ENCODE peak calls at places on chromosomes 5 and 9, in ten cellular contexts. One of them, this sample, is unnamed.
A peak's percentile ranks its signal among the peaks of the same experiment; 100 is the strongest.

GRCh38 chr9:70478963-70479641 is 64.6 kb upstream of the KLF9 start:
- DNase-seq in A549: no peak
- DNase-seq in colonic mucosa: peak; percentile 41
- DNase-seq in left ventricle myocardium inferior: no peak
- DNase-seq in stomach: peak; percentile 75
- DNase-seq in GM23248: peak; percentile 27
- DNase-seq in DND-41: no peak
- DNase-seq in lung: peak; percentile 63
- DNase-seq in sigmoid colon: peak; percentile 92
- DNase-seq in pancreas: peak; percentile 70
- DNase-seq in this sample: peak; percentile 53

GRCh38 chr5:54753034-54753433 is 232.4 kb downstream of the ESM1 start:
- DNase-seq in A549: no peak
- DNase-seq in colonic mucosa: no peak
- DNase-seq in left ventricle myocardium inferior: no peak
- DNase-seq in stomach: no peak
- DNase-seq in GM23248: peak; percentile 82
- DNase-seq in DND-41: no peak
- DNase-seq in lung: no peak
- DNase-seq in sigmoid colon: no peak
- DNase-seq in pancreas: no peak
- DNase-seq in this sample: no peak

GRCh38 chr9:16321461-16322119 is 548.9 kb downstream of the BNC2 start:
- DNase-seq in A549: no peak
- DNase-seq in colonic mucosa: no peak
- DNase-seq in left ventricle myocardium inferior: no peak
- DNase-seq in stomach: no peak
- DNase-seq in GM23248: peak; percentile 84
- DNase-seq in DND-41: no peak
- DNase-seq in lung: no peak
- DNase-seq in sigmoid colon: peak; percentile 55
- DNase-seq in pancreas: no peak
- DNase-seq in this sample: no peak

GRCh38 chr5:132195727-132196126 is 31.9 kb downstream of the P4HA2 start:
- DNase-seq in A549: no peak
- DNase-seq in colonic mucosa: peak; percentile 6
- DNase-seq in left ventricle myocardium inferior: no peak
- DNase-seq in stomach: no peak
- DNase-seq in GM23248: no peak
- DNase-seq in DND-41: no peak
- DNase-seq in lung: peak; percentile 9
- DNase-seq in sigmoid colon: no peak
- DNase-seq in pancreas: no peak
- DNase-seq in this sample: no peak

GRCh38 chr9:87069690-87070089 is 122.4 kb upstream of the GAS1 start:
- DNase-seq in A549: no peak
- DNase-seq in colonic mucosa: no peak
- DNase-seq in left ventricle myocardium inferior: no peak
- DNase-seq in stomach: no peak
- DNase-seq in GM23248: peak; percentile 81
- DNase-seq in DND-41: no peak
- DNase-seq in lung: no peak
- DNase-seq in sigmoid colon: no peak
- DNase-seq in pancreas: no peak
- DNase-seq in this sample: no peak

GRCh38 chr5:95669540-95669939 is 13.3 kb downstream of the SPATA9 start:
- DNase-seq in A549: no peak
- DNase-seq in colonic mucosa: peak; percentile 38
- DNase-seq in left ventricle myocardium inferior: peak; percentile 69
- DNase-seq in stomach: peak; percentile 26
- DNase-seq in GM23248: peak; percentile 89
- DNase-seq in DND-41: no peak
- DNase-seq in lung: no peak
- DNase-seq in sigmoid colon: peak; percentile 96
- DNase-seq in pancreas: peak; percentile 23
- DNase-seq in this sample: no peak

GRCh38 chr9:94153905-94154304 is 69.6 kb downstream of the PTPDC1 start:
- DNase-seq in A549: no peak
- DNase-seq in colonic mucosa: no peak
- DNase-seq in left ventricle myocardium inferior: no peak
- DNase-seq in stomach: no peak
- DNase-seq in GM23248: no peak
- DNase-seq in DND-41: no peak
- DNase-seq in lung: no peak
- DNase-seq in sigmoid colon: no peak
- DNase-seq in pancreas: no peak
- DNase-seq in this sample: no peak

GRCh38 chr5:161547573-161548471 is 1.3 kb upstream of the GABRB2 start:
- DNase-seq in A549: no peak
- DNase-seq in colonic mucosa: peak; percentile 61
- DNase-seq in left ventricle myocardium inferior: no peak
- DNase-seq in stomach: no peak
- DNase-seq in GM23248: peak; percentile 2
- DNase-seq in DND-41: no peak
- DNase-seq in lung: no peak
- DNase-seq in sigmoid colon: no peak
- DNase-seq in pancreas: no peak
- DNase-seq in this sample: no peak

GRCh38 chr9:101312661-101313060 is 72.1 kb downstream of the BAAT start:
- DNase-seq in A549: no peak
- DNase-seq in colonic mucosa: no peak
- DNase-seq in left ventricle myocardium inferior: no peak
- DNase-seq in stomach: no peak
- DNase-seq in GM23248: no peak
- DNase-seq in DND-41: no peak
- DNase-seq in lung: no peak
- DNase-seq in sigmoid colon: no peak
- DNase-seq in pancreas: no peak
- DNase-seq in this sample: no peak

GRCh38 chr9:101311759-101312420 is 72.9 kb downstream of the BAAT start:
- DNase-seq in A549: peak; percentile 55
- DNase-seq in colonic mucosa: no peak
- DNase-seq in left ventricle myocardium inferior: no peak
- DNase-seq in stomach: no peak
- DNase-seq in GM23248: peak; percentile 83
- DNase-seq in DND-41: no peak
- DNase-seq in lung: no peak
- DNase-seq in sigmoid colon: no peak
- DNase-seq in pancreas: peak; percentile 18
- DNase-seq in this sample: no peak

GRCh38 chr9:101323129-101323528 is 61.7 kb downstream of the BAAT start:
- DNase-seq in A549: no peak
- DNase-seq in colonic mucosa: no peak
- DNase-seq in left ventricle myocardium inferior: no peak
- DNase-seq in stomach: no peak
- DNase-seq in GM23248: no peak
- DNase-seq in DND-41: no peak
- DNase-seq in lung: no peak
- DNase-seq in sigmoid colon: no peak
- DNase-seq in pancreas: no peak
- DNase-seq in this sample: no peak

GRCh38 chr9:101315129-101315459 is 69.7 kb downstream of the BAAT start:
- DNase-seq in A549: no peak
- DNase-seq in colonic mucosa: no peak
- DNase-seq in left ventricle myocardium inferior: no peak
- DNase-seq in stomach: no peak
- DNase-seq in GM23248: no peak
- DNase-seq in DND-41: no peak
- DNase-seq in lung: no peak
- DNase-seq in sigmoid colon: no peak
- DNase-seq in pancreas: no peak
- DNase-seq in this sample: no peak

DNA sequence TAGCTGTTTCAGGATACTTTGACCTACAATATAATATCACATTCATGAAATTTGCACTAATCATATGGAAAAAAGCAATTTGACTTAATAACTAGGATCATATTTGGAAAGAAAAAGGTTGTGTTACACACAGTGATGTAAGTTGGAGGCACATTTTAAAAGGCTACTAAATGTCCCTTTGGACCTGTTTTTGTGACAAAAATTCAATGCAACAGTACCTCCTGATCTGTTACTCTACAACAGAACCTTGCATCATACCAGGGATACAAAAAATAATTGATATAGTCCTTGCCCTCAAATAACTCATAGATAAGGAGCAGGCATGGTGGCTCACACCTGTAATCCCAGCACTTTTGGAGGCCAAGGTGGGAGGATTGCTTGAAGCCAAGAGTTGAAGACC is 67.1 kb downstream of the BAAT start:
- DNase-seq in A549: no peak
- DNase-seq in colonic mucosa: no peak
- DNase-seq in left ventricle myocardium inferior: no peak
- DNase-seq in stomach: no peak
- DNase-seq in GM23248: no peak
- DNase-seq in DND-41: no peak
- DNase-seq in lung: no peak
- DNase-seq in sigmoid colon: no peak
- DNase-seq in pancreas: no peak
- DNase-seq in this sample: no peak
- H3K4me3 ChIP-seq in A549: no peak overlapping the region
- H3K4me3 ChIP-seq in colonic mucosa: no peak overlapping the region
- H3K4me3 ChIP-seq in left ventricle myocardium inferior: no peak overlapping the region
- H3K4me3 ChIP-seq in stomach: no peak overlapping the region
- H3K4me3 ChIP-seq in GM23248: no peak overlapping the region
- H3K4me3 ChIP-seq in DND-41: no peak overlapping the region
- H3K4me3 ChIP-seq in lung: no peak overlapping the region
- H3K4me3 ChIP-seq in sigmoid colon: no peak overlapping the region
- H3K4me3 ChIP-seq in pancreas: no peak overlapping the region
- H3K4me3 ChIP-seq in this sample: no peak overlapping the region

GRCh38 chr9:21583628-21584027 is 101.5 kb upstream of the IFNE start:
- DNase-seq in A549: no peak
- DNase-seq in colonic mucosa: no peak
- DNase-seq in left ventricle myocardium inferior: no peak
- DNase-seq in stomach: no peak
- DNase-seq in GM23248: no peak
- DNase-seq in DND-41: no peak
- DNase-seq in lung: no peak
- DNase-seq in sigmoid colon: no peak
- DNase-seq in pancreas: no peak
- DNase-seq in this sample: no peak
- H3K27ac ChIP-seq in A549: peak overlapping the region; percentile 97
- H3K27ac ChIP-seq in colonic mucosa: no peak overlapping the region
- H3K27ac ChIP-seq in left ventricle myocardium inferior: no peak overlapping the region
- H3K27ac ChIP-seq in stomach: no peak overlapping the region
- H3K27ac ChIP-seq in GM23248: peak overlapping the region; percentile 2
- H3K27ac ChIP-seq in DND-41: no peak overlapping the region
- H3K27ac ChIP-seq in lung: no peak overlapping the region
- H3K27ac ChIP-seq in sigmoid colon: no peak overlapping the region
- H3K27ac ChIP-seq in pancreas: no peak overlapping the region
- H3K27ac ChIP-seq in this sample: no peak overlapping the region

DNA sequence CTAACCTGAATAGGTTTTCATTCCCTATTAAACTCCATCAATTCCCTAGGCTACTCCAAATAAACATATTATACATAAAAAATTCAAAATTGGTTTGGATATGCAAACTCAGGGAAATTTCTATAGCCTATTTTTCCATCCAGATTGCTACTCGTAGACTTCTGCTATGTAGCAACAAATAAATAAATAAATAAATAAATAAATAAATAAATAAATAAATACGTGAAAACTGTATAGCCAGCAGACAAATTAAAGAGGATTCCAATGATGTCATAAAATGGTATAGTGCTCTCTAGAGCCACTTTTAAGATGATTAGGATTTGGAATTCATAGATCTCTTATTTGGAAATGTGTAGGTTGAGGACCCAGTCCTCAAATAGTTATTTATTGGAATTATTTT is 1193.2 kb upstream of the NUDT12 start:
- DNase-seq in A549: no peak
- DNase-seq in colonic mucosa: no peak
- DNase-seq in left ventricle myocardium inferior: no peak
- DNase-seq in stomach: no peak
- DNase-seq in GM23248: no peak
- DNase-seq in DND-41: no peak
- DNase-seq in lung: no peak
- DNase-seq in sigmoid colon: no peak
- DNase-seq in pancreas: no peak
- DNase-seq in this sample: no peak
- H3K4me3 ChIP-seq in A549: no peak overlapping the region
- H3K4me3 ChIP-seq in colonic mucosa: no peak overlapping the region
- H3K4me3 ChIP-seq in left ventricle myocardium inferior: no peak overlapping the region
- H3K4me3 ChIP-seq in stomach: no peak overlapping the region
- H3K4me3 ChIP-seq in GM23248: no peak overlapping the region
- H3K4me3 ChIP-seq in DND-41: no peak overlapping the region
- H3K4me3 ChIP-seq in lung: no peak overlapping the region
- H3K4me3 ChIP-seq in sigmoid colon: no peak overlapping the region
- H3K4me3 ChIP-seq in pancreas: no peak overlapping the region
- H3K4me3 ChIP-seq in this sample: no peak overlapping the region

GRCh38 chr5:88807327-88807726 is 75.7 kb downstream of the MEF2C start:
- DNase-seq in A549: no peak
- DNase-seq in colonic mucosa: no peak
- DNase-seq in left ventricle myocardium inferior: no peak
- DNase-seq in stomach: no peak
- DNase-seq in GM23248: no peak
- DNase-seq in DND-41: no peak
- DNase-seq in lung: no peak
- DNase-seq in sigmoid colon: no peak
- DNase-seq in pancreas: no peak
- DNase-seq in this sample: no peak
- H3K27ac ChIP-seq in A549: no peak overlapping the region
- H3K27ac ChIP-seq in colonic mucosa: no peak overlapping the region
- H3K27ac ChIP-seq in left ventricle myocardium inferior: no peak overlapping the region
- H3K27ac ChIP-seq in stomach: no peak overlapping the region
- H3K27ac ChIP-seq in GM23248: no peak overlapping the region
- H3K27ac ChIP-seq in DND-41: no peak overlapping the region
- H3K27ac ChIP-seq in lung: no peak overlapping the region
- H3K27ac ChIP-seq in sigmoid colon: no peak overlapping the region
- H3K27ac ChIP-seq in pancreas: no peak overlapping the region
- H3K27ac ChIP-seq in this sample: no peak overlapping the region

GRCh38 chr5:139763584-139764249 is 31.9 kb upstream of the PSD2 start:
- DNase-seq in A549: no peak
- DNase-seq in colonic mucosa: no peak
- DNase-seq in left ventricle myocardium inferior: no peak
- DNase-seq in stomach: no peak
- DNase-seq in GM23248: no peak
- DNase-seq in DND-41: no peak
- DNase-seq in lung: no peak
- DNase-seq in sigmoid colon: no peak
- DNase-seq in pancreas: no peak
- DNase-seq in this sample: no peak
- H3K4me3 ChIP-seq in A549: no peak overlapping the region
- H3K4me3 ChIP-seq in colonic mucosa: no peak overlapping the region
- H3K4me3 ChIP-seq in left ventricle myocardium inferior: no peak overlapping the region
- H3K4me3 ChIP-seq in stomach: no peak overlapping the region
- H3K4me3 ChIP-seq in GM23248: no peak overlapping the region
- H3K4me3 ChIP-seq in DND-41: no peak overlapping the region
- H3K4me3 ChIP-seq in lung: no peak overlapping the region
- H3K4me3 ChIP-seq in sigmoid colon: no peak overlapping the region
- H3K4me3 ChIP-seq in pancreas: no peak overlapping the region
- H3K4me3 ChIP-seq in this sample: no peak overlapping the region